ENCODE peak calls at places on chromosomes 4 and X, in five cellular contexts. A is IMR-90, F is mesendoderm, R is H1, N is neuronal stem cell. M is an unnamed sample.

GRCh38 chr4:17688011-17688441 is 73.6 kb downstream of the MED28 start:
- DNase-seq in R (no peak), F (no peak), A (no peak), N (peak), M (no peak)

GRCh38 chrX:107537815-107538214 is 88.4 kb downstream of the FRMPD3 start:
- DNase-seq in F (peak), A (peak), R (no peak), N (peak), M (peak)

GRCh38 chrX:13398073-13398823 is 78.4 kb upstream of the ATXN3L start:
- DNase-seq in F (peak), R (peak), A (peak), N (peak), M (no peak)

GRCh38 chr4:25852105-25852504 is 10.7 kb downstream of the SEL1L3 start:
- DNase-seq in A (no peak), N (no peak), R (no peak), F (no peak), M (no peak)

GRCh38 chr4:89438102-89438831 is 130.7 kb upstream of the GPRIN3 start:
- DNase-seq in A (peak), F (peak), N (no peak), R (peak), M (peak)

GRCh38 chr4:184911310-184911709 is 85.5 kb upstream of the ACSL1 start:
- DNase-seq in R (no peak), N (no peak), F (no peak), A (peak), M (no peak)

GRCh38 chr4:51868449-51868847 is 25.5 kb downstream of the DCUN1D4 start:
- DNase-seq in A (peak), R (no peak), F (no peak), N (no peak), M (no peak)

GRCh38 chr4:148196168-148196567 is 246.0 kb downstream of the NR3C2 start:
- DNase-seq in A (no peak), R (no peak), N (no peak), F (no peak), M (no peak)

GRCh38 chrX:78168065-78168464 is 28.6 kb upstream of the TAF9B start:
- DNase-seq in A (no peak), R (no peak), F (no peak), N (no peak), M (no peak)

GRCh38 chrX:154824638-154825037 is 9.8 kb downstream of the SMIM9 start:
- DNase-seq in A (no peak), N (no peak), R (no peak), F (no peak), M (no peak)

GRCh38 chrX:109710181-109710580 is 22.9 kb downstream of the ACSL4 start:
- DNase-seq in R (no peak), F (no peak), A (peak), N (no peak), M (no peak)

GRCh38 chrX:109719262-109719661 is 13.8 kb downstream of the ACSL4 start:
- DNase-seq in A (no peak), N (no peak), F (peak), R (no peak), M (no peak)

GRCh38 chrX:109709129-109709631 is 23.9 kb downstream of the ACSL4 start:
- DNase-seq in R (no peak), A (peak), F (peak), N (no peak), M (no peak)

GRCh38 chrX:109716431-109717028 is 16.5 kb downstream of the ACSL4 start:
- DNase-seq in N (no peak), A (peak), F (no peak), R (no peak), M (no peak)

GRCh38 chrX:109714340-109714958 is 18.6 kb downstream of the ACSL4 start:
- DNase-seq in R (no peak), F (no peak), N (no peak), A (peak), M (no peak)
- H2BK120ac ChIP-seq in R (no peak), F (no peak), N (no peak), A (peak), M (no peak)

DNA sequence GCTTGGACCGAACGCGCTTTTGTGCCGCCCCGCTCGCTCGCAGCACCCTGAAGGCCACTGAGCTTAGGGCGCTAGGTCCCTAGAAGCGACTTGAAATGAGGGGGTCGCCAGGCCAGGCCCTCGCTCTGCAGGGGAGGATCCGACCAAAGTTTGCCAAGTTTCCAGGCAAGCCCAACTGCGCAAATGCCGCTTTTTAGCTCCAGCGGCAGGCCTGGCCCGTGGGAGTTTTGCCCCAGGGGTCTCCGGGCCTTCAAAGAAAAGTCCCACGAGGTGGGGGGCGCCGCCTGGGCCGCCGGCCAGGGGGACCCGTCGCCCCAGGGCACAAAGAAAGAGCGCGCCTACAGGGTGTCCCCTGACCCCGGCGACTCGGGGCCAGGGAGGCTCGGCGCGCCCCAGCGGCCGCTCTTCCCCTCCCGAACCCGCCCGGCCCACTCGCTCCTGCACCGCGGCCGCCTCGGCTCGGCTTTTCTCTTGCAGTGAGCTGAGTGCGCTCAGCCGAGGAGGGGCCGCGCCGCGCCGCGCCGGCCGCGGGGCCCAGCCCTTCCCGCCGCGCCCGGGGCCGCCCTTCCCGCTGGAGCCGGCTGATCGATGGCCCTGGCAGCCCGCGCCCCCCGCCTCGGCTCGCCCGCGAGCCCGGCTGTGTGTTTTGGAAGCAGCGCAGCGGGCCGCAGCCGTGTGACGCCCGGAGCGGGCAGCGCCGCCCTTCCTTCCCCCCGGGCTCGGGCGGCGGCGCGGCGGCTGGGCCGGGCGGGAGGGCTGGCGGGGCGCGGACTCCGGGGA is 788 bp upstream of the KLF3 start:
- DNase-seq in R (no peak), N (peak), A (no peak), F (peak), M (peak)
- H2BK120ac ChIP-seq in R (no peak), N (peak), A (peak), F (peak), M (peak)

DNA sequence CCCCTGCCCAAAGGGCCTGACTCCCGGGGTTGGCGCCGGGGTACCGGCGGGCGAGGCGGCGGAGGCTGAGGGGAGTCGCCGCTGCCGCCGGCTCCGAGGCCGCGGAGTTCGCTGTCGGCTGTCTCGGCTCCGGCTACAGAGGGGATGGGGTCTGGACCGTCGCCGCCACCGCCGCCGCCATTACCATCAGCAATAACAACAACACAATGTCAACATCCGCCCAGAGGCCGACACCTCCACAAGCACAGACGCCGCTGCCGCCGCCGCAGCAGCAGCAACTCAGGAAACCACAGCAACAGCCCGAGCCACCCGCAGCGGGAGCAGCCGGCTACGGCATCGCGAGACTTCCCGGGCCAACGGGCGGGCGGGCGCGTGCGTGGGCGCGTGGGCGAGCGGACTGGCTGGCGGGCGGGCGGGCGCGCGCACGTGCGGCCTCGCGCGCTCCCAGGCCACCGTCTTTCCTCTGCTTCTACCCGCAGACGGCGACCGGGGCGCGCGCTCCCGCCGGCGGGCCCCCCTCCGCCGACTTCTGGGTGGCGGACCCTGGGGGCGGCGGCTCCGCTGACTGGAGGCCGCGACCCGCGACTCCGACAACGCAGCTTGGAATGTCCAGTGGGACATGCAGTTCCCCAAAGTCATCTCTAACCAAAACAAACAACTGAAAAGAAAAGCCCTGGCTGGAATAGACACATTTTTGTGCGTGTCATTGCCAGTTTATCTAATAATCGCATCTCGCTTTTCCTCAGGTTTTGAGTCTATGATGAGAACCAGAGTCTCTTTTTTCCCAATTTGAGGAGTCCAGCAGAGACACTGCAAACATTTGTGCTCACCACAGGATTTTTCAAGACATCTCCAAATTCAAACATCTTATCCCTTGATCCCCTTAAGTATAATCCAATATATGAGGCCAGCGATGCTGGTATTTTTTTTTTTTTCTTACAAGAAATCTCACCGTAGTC is at the start of gene CHIC2:
- DNase-seq in R (peak), A (peak), F (peak), N (peak), M (peak)
- H2BK120ac ChIP-seq in R (no peak), A (peak), F (no peak), N (no peak), M (no peak)

DNA sequence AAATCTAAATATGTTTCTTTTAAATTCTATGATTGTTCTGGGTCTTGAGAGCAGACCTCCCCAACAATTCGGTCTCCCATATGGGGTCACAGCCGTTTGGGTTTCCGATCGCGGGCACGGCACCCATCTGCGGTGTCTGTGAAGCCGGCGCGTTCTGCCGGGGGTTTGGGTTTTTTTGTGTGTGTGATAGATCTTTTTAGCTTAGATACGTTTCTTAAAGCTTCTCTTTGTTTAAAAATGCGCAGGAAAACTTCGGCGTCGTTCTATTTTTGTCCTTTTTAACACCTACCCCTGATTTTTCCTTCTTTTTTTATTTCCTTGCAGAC is 34.2 kb downstream of the TBC1D14 start:
- DNase-seq in A (no peak), R (no peak), N (no peak), F (no peak), M (no peak)
- H2BK120ac ChIP-seq in A (peak), R (no peak), N (no peak), F (no peak), M (no peak)

GRCh38 chr4:116531870-116532269 is 553.5 kb downstream of the TRAM1L1 start:
- DNase-seq in A (no peak), R (no peak), N (no peak), F (peak), M (no peak)
- H2BK120ac ChIP-seq in A (no peak), R (no peak), N (no peak), F (no peak), M (no peak)